ENCODE peak calls at places on chromosomes 12 and 14, in ten cellular contexts. B is cardiac muscle cell, T is mesothelial cell of epicardium, O is ELR, J is prostate gland, U is NCI-H69, X is germinal center, R is AG10803, D is T-helper 9 cell, A is GDM1. C is an unnamed sample.

GRCh38 chr14:65860956-65861631 is 448.6 kb downstream of the FUT8 start:
- DNase-seq in T (no peak), U (no peak), B (no peak), J (no peak), X (no peak), D (no peak), O (no peak), A (no peak), R (no peak), C (no peak)

GRCh38 chr14:103704708-103705107 is 10.5 kb downstream of the XRCC3 start:
- DNase-seq in X (no peak), U (no peak), R (no peak), J (no peak), B (no peak), O (no peak), T (no peak), D (no peak), A (no peak), C (no peak)

GRCh38 chr14:32428149-32428548 is 99.1 kb downstream of the AKAP6 start:
- DNase-seq in B (no peak), U (peak; percentile 79), J (no peak), X (no peak), D (no peak), R (no peak), A (no peak), T (no peak), O (no peak), C (no peak)

GRCh38 chr12:95723693-95724384 is 66.7 kb downstream of the NTN4 start:
- DNase-seq in A (no peak), R (peak; percentile 6), O (no peak), B (no peak), T (no peak), U (no peak), J (no peak), X (peak; percentile 24), D (no peak), C (no peak)

GRCh38 chr14:32249780-32250179 is 46.7 kb upstream of the RNU6-8 start:
- DNase-seq in X (no peak), R (no peak), U (no peak), D (no peak), B (no peak), A (no peak), O (no peak), T (no peak), J (no peak), C (no peak)

GRCh38 chr12:66837311-66837627 is 158.4 kb upstream of the GRIP1 start:
- DNase-seq in O (no peak), J (no peak), U (no peak), X (no peak), T (no peak), A (no peak), B (no peak), R (no peak), D (no peak), C (no peak)

GRCh38 chr14:36293824-36294223 is 26.6 kb downstream of the MBIP start:
- DNase-seq in R (peak; percentile 84), B (no peak), T (no peak), J (no peak), A (no peak), D (no peak), U (no peak), X (no peak), O (peak; percentile 24), C (no peak)

GRCh38 chr12:124303579-124304313 is 8.9 kb downstream of the RFLNA start:
- DNase-seq in T (no peak), A (no peak), X (no peak), B (no peak), J (no peak), U (no peak), R (no peak), D (no peak), O (no peak), C (no peak)

GRCh38 chr12:18549598-18549997 is 188.2 kb downstream of the PLCZ1 start:
- DNase-seq in X (no peak), T (no peak), R (no peak), A (no peak), U (no peak), D (no peak), O (peak; percentile 15), J (no peak), B (no peak), C (no peak)

GRCh38 chr12:19945559-19946485 is 422.5 kb upstream of the PDE3A start:
- DNase-seq in X (no peak), J (no peak), O (peak; percentile 34), A (no peak), U (peak; percentile 70), D (no peak), T (no peak), R (peak; percentile 65), B (no peak), C (no peak)

GRCh38 chr14:95052016-95052585 is 105.2 kb downstream of the DICER1 start:
- DNase-seq in B (no peak), X (no peak), R (no peak), T (peak; percentile 12), A (no peak), D (no peak), U (no peak), J (no peak), O (no peak), C (no peak)

GRCh38 chr12:120640840-120641833 is 711 bp downstream of the CABP1 start:
- DNase-seq in R (peak; percentile 43), J (peak; percentile 22), O (peak; percentile 61), U (peak; percentile 53), X (peak; percentile 24), D (peak; percentile 35), A (no peak), B (peak; percentile 90), T (peak; percentile 37), C (peak; percentile 70)

GRCh38 chr12:56004211-56004610 is 7.1 kb downstream of the SUOX start:
- DNase-seq in R (no peak), J (no peak), X (no peak), T (no peak), O (no peak), U (no peak), A (no peak), B (no peak), D (no peak), C (no peak)

GRCh38 chr14:68784298-68784910 is 8.5 kb downstream of the ZFP36L1 start:
- DNase-seq in R (peak; percentile 52), A (no peak), D (no peak), U (peak; percentile 31), J (no peak), O (peak; percentile 71), T (no peak), B (no peak), X (no peak), C (no peak)

GRCh38 chr14:22854963-22855724 is 16.4 kb upstream of the LRP10 start:
- DNase-seq in A (no peak), R (no peak), X (no peak), B (no peak), U (no peak), D (no peak), T (no peak), O (no peak), J (no peak), C (no peak)

GRCh38 chr14:20429801-20430669 is 5.9 kb downstream of the KLHL33 start:
- DNase-seq in U (no peak), X (no peak), O (no peak), A (no peak), J (peak; percentile 32), B (no peak), R (no peak), D (no peak), T (no peak), C (no peak)

GRCh38 chr14:94599656-94600004 is 12.6 kb upstream of the SERPINA3 start:
- DNase-seq in R (no peak), T (no peak), D (no peak), O (no peak), J (no peak), U (no peak), B (no peak), A (no peak), X (no peak), C (no peak)

GRCh38 chr12:1350055-1350933 is 244.1 kb downstream of the FBXL14 start:
- DNase-seq in U (no peak), A (no peak), B (no peak), R (peak; percentile 95), J (peak; percentile 59), T (no peak), D (no peak), X (no peak), O (peak; percentile 95), C (no peak)

GRCh38 chr12:101127521-101128219 is 82.4 kb downstream of the SLC5A8 start:
- DNase-seq in A (no peak), U (no peak), D (no peak), B (no peak), R (peak; percentile 73), O (peak; percentile 77), T (no peak), X (no peak), J (no peak), C (no peak)

GRCh38 chr14:77889971-77890442 is 90.1 kb downstream of the ADCK1 start:
- DNase-seq in T (no peak), A (no peak), O (peak; percentile 66), J (no peak), B (no peak), U (no peak), D (no peak), R (peak; percentile 65), X (no peak), C (no peak)

GRCh38 chr14:94701854-94702370 is 68.0 kb downstream of the GSC start:
- DNase-seq in A (no peak), R (no peak), J (no peak), T (no peak), O (no peak), X (no peak), U (no peak), D (no peak), B (no peak), C (no peak)

GRCh38 chr14:55015006-55015405 is 11.9 kb downstream of the WDHD1 start:
- DNase-seq in T (no peak), A (no peak), U (no peak), R (no peak), B (no peak), O (no peak), J (no peak), D (no peak), X (no peak), C (no peak)

GRCh38 chr14:105074601-105075053 is 9.4 kb upstream of the GPR132 start:
- DNase-seq in X (no peak), R (no peak), U (peak; percentile 96), D (no peak), T (no peak), O (no peak), J (no peak), B (no peak), A (no peak), C (no peak)

GRCh38 chr14:93132472-93133065 is 16.8 kb upstream of the ITPK1 start:
- DNase-seq in T (no peak), U (peak; percentile 44), J (no peak), R (peak; percentile 29), D (no peak), A (no peak), X (peak; percentile 34), O (peak; percentile 58), B (peak; percentile 75), C (peak; percentile 72)

GRCh38 chr12:44774815-44775411 is 101.2 kb downstream of the NELL2 start:
- DNase-seq in B (peak; percentile 46), O (peak; percentile 22), R (peak; percentile 2), J (no peak), A (no peak), U (peak; percentile 60), T (no peak), D (peak; percentile 68), X (peak; percentile 28), C (peak; percentile 33)

GRCh38 chr14:71591929-71592328 is 340.3 kb upstream of the RGS6 start:
- DNase-seq in T (no peak), O (peak; percentile 87), B (no peak), R (peak; percentile 87), J (no peak), U (peak; percentile 66), D (no peak), X (no peak), A (peak; percentile 17), C (no peak)

GRCh38 chr14:101789222-101789621 is 27.7 kb downstream of the PPP2R5C start:
- DNase-seq in B (no peak), R (no peak), O (no peak), U (peak; percentile 70), X (no peak), J (no peak), A (no peak), D (no peak), T (no peak), C (no peak)

GRCh38 chr12:113359133-113359938 is 949 bp downstream of the PLBD2 start:
- DNase-seq in J (peak; percentile 17), A (no peak), U (no peak), O (peak; percentile 30), B (no peak), R (peak; percentile 69), X (no peak), D (no peak), T (no peak), C (peak; percentile 11)

C was measured in RPMI8226.